ENCODE peak calls at places on chromosomes 7 and 10, in seven cellular contexts. C, Q, R, O, U, J and D are unnamed samples.

GRCh38 chr10:77873558-77874380 is 52.8 kb downstream of the DLG5 start:
- DNase-seq in C (no peak), O (peak), J (peak), Q (no peak), R (no peak), U (peak), D (peak)

GRCh38 chr10:99973190-99973589 is 36.6 kb downstream of the DNMBP start:
- DNase-seq in C (no peak), O (no peak), Q (no peak), U (no peak), J (no peak), R (no peak), D (no peak)

GRCh38 chr7:103532955-103533354 is 86.9 kb upstream of the SLC26A5 start:
- DNase-seq in Q (no peak), J (no peak), R (no peak), C (no peak), O (no peak), U (no peak), D (no peak)

GRCh38 chr10:31927597-31928530 is 767 bp downstream of the ARHGAP12 start:
- DNase-seq in Q (peak), J (no peak), R (peak), C (peak), O (peak), U (peak), D (peak)

GRCh38 chr10:32952541-32953276 is 5.3 kb downstream of the ITGB1 start:
- DNase-seq in U (no peak), C (no peak), R (no peak), Q (no peak), J (no peak), O (no peak), D (no peak)

GRCh38 chr7:90503379-90503778 is 33.9 kb downstream of the PTTG1IP2 start:
- DNase-seq in J (no peak), Q (no peak), O (no peak), U (no peak), R (no peak), C (no peak), D (no peak)

GRCh38 chr7:96708872-96709271 is 774 bp downstream of the SEM1 start:
- DNase-seq in J (no peak), U (no peak), O (no peak), R (no peak), Q (no peak), C (no peak), D (no peak)

GRCh38 chr10:117460846-117461765 is 81.4 kb upstream of the EMX2 start:
- DNase-seq in R (no peak), Q (no peak), C (no peak), O (no peak), J (no peak), U (no peak), D (no peak)

GRCh38 chr7:78794101-78794500 is 659.4 kb downstream of the MAGI2 start:
- DNase-seq in J (no peak), U (no peak), R (no peak), C (no peak), Q (no peak), O (no peak), D (no peak)

GRCh38 chr10:89555688-89556445 is 20.5 kb upstream of the SLC16A12 start:
- DNase-seq in Q (no peak), U (no peak), R (no peak), O (no peak), C (no peak), J (no peak), D (no peak)

GRCh38 chr10:22017283-22018020 is 13.9 kb upstream of the DNAJC1 start:
- DNase-seq in O (no peak), J (no peak), R (no peak), U (no peak), Q (no peak), C (peak), D (no peak)

GRCh38 chr10:50604049-50604640 is 19.6 kb downstream of the SGMS1 start:
- DNase-seq in Q (no peak), R (no peak), O (no peak), C (no peak), J (no peak), U (peak), D (peak)

GRCh38 chr10:117609095-117609821 is 66.7 kb downstream of the EMX2 start:
- DNase-seq in Q (no peak), J (no peak), R (no peak), C (no peak), O (peak), U (no peak), D (no peak)

GRCh38 chr7:18239212-18239611 is 211.6 kb upstream of the PRPS1L1 start:
- DNase-seq in C (no peak), Q (no peak), R (no peak), J (no peak), O (no peak), U (no peak), D (no peak)

GRCh38 chr7:13742126-13742525 is 247.3 kb downstream of the ETV1 start:
- DNase-seq in U (no peak), O (no peak), J (no peak), R (no peak), Q (no peak), C (no peak), D (no peak)

GRCh38 chr7:143408686-143409551 is at the start of gene EPHA1:
- DNase-seq in R (no peak), U (no peak), O (no peak), C (peak), Q (peak), J (no peak), D (no peak)

GRCh38 chr7:2066251-2066919 is 166.4 kb downstream of the MAD1L1 start:
- DNase-seq in Q (no peak), U (no peak), J (no peak), R (peak), O (no peak), C (no peak), D (no peak)

GRCh38 chr7:326845-327304 is 36.9 kb downstream of the FOXL3 start:
- DNase-seq in U (no peak), O (peak), C (no peak), R (no peak), Q (no peak), J (no peak), D (no peak)

GRCh38 chr10:110610308-110610774 is 33.8 kb upstream of the RBM20 start:
- DNase-seq in Q (no peak), C (peak), O (peak), R (peak), U (no peak), J (peak), D (peak)

GRCh38 chr7:75732764-75733630 is 5.7 kb downstream of the HIP1 start:
- DNase-seq in U (no peak), Q (no peak), J (no peak), O (no peak), C (peak), R (peak), D (no peak)

GRCh38 chr10:23910296-23910695 is 298.6 kb upstream of the KIAA1217 start:
- DNase-seq in R (no peak), Q (no peak), C (no peak), J (no peak), U (no peak), O (no peak), D (no peak)

GRCh38 chr10:69504576-69505250 is 53.4 kb downstream of the TSPAN15 start:
- DNase-seq in R (no peak), J (no peak), C (no peak), Q (no peak), O (no peak), U (no peak), D (no peak)

GRCh38 chr7:75604408-75604807 is 112.3 kb downstream of the SPDYE5 start:
- DNase-seq in R (no peak), C (no peak), J (no peak), U (no peak), O (no peak), Q (no peak), D (no peak)

GRCh38 chr10:68371604-68372003 is 35.5 kb downstream of the RUFY2 start:
- DNase-seq in R (no peak), J (no peak), Q (no peak), U (no peak), O (no peak), C (no peak), D (no peak)

GRCh38 chr10:6650580-6650979 is 70.5 kb upstream of the PRKCQ start:
- DNase-seq in J (no peak), C (no peak), U (no peak), R (no peak), Q (no peak), O (no peak), D (no peak)

GRCh38 chr7:91537260-91538152 is 273.3 kb downstream of the FZD1 start:
- DNase-seq in U (no peak), Q (no peak), J (no peak), O (no peak), R (no peak), C (no peak), D (no peak)

GRCh38 chr10:132963430-132963960 is 21.1 kb upstream of the CFAP46 start:
- DNase-seq in R (no peak), Q (no peak), J (no peak), C (no peak), O (no peak), U (no peak), D (no peak)

GRCh38 chr7:17304926-17305325 is 6.5 kb downstream of the AHR start:
- DNase-seq in O (no peak), J (no peak), C (no peak), R (no peak), Q (no peak), U (no peak), D (no peak)

GRCh38 chr10:117375360-117376147 is at the start of gene PDZD8:
- DNase-seq in O (peak), C (peak), U (peak), R (peak), J (peak), Q (peak), D (peak)

GRCh38 chr7:3559178-3559765 is 258.2 kb downstream of the SDK1 start:
- DNase-seq in R (no peak), J (no peak), Q (no peak), C (no peak), U (no peak), O (no peak), D (no peak)

GRCh38 chr7:111137296-111138195 is 46.6 kb downstream of the LRRN3 start:
- DNase-seq in R (no peak), J (no peak), Q (no peak), C (no peak), U (no peak), O (no peak), D (no peak)

GRCh38 chr10:36111676-36112075 is 469.6 kb upstream of the FZD8 start:
- DNase-seq in Q (no peak), O (no peak), R (no peak), U (no peak), C (no peak), J (no peak), D (no peak)

GRCh38 chr10:31062856-31063255 is 31.2 kb upstream of the ZNF438 start:
- DNase-seq in C (no peak), U (no peak), O (no peak), Q (no peak), R (no peak), J (no peak), D (no peak)

GRCh38 chr7:121041516-121042148 is 53.1 kb downstream of the CPED1 start:
- DNase-seq in R (peak), U (no peak), J (no peak), C (no peak), O (no peak), Q (no peak), D (no peak)

GRCh38 chr10:42827201-42827600 is 44.6 kb downstream of the BMS1 start:
- DNase-seq in C (no peak), R (peak), O (no peak), Q (peak), U (no peak), J (no peak), D (no peak)

GRCh38 chr10:4733150-4733842 is 92.7 kb upstream of the AKR1E2 start:
- DNase-seq in Q (no peak), C (no peak), O (peak), R (no peak), U (no peak), J (no peak), D (no peak)

GRCh38 chr7:83976302-83976701 is 218.3 kb downstream of the SEMA3A start:
- DNase-seq in Q (no peak), U (no peak), C (peak), O (peak), R (peak), J (no peak), D (peak)

DNA sequence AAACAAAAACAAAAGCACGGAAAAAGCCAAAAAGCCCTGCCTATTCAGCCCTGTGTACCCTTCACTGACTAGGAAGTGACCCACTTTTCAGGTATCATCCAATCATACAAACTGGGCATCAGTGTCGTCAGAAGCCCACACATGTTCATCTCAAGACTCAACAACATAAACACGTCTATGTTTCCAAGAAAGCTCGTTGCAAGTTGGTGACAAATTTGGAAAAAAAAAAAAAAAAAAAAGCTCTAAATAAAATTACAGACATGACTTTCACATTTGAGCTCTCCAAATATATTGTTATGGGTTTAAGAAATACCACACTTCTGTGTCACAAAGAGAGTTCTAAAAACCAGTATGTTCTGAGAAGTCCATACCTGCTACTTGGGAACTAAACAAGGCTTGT is 204.7 kb upstream of the KLF14 start:
- DNase-seq in R (no peak), J (no peak), O (no peak), U (no peak), Q (no peak), C (no peak), D (no peak)
- TF ChIP-seq TAF1 in R (no peak), J (no peak), O (no peak), U (no peak), Q (no peak), C (no peak), D (no peak)

GRCh38 chr7:73623798-73624668 is at the start of gene MLXIPL:
- DNase-seq in O (peak), J (no peak), R (peak), U (peak), Q (peak), C (peak), D (peak)
- TF ChIP-seq POLR2AphosphoS5 in O (peak), J (no peak), R (no peak), U (no peak), Q (no peak), C (peak), D (no peak)

GRCh38 chr7:41053830-41054229 is 649.1 kb downstream of the INHBA start:
- DNase-seq in R (no peak), J (no peak), Q (no peak), U (no peak), C (no peak), O (no peak), D (no peak)
- TF ChIP-seq TAF1 in R (no peak), J (no peak), Q (no peak), U (no peak), C (no peak), O (no peak), D (no peak)

GRCh38 chr10:71717756-71718065 is 1.9 kb downstream of the C10orf105 start:
- DNase-seq in Q (no peak), J (no peak), C (no peak), R (no peak), O (no peak), U (no peak), D (no peak)

GRCh38 chr10:71720304-71720672 is 710 bp upstream of the C10orf105 start:
- DNase-seq in C (no peak), U (no peak), R (no peak), O (no peak), Q (no peak), J (no peak), D (no peak)

GRCh38 chr10:71719464-71720303 is at the start of gene C10orf105:
- DNase-seq in U (no peak), J (no peak), C (no peak), O (no peak), Q (peak), R (no peak), D (no peak)

GRCh38 chr10:71718165-71718678 is 1.4 kb downstream of the C10orf105 start:
- DNase-seq in U (no peak), R (no peak), J (no peak), Q (no peak), O (no peak), C (no peak), D (no peak)

DNA sequence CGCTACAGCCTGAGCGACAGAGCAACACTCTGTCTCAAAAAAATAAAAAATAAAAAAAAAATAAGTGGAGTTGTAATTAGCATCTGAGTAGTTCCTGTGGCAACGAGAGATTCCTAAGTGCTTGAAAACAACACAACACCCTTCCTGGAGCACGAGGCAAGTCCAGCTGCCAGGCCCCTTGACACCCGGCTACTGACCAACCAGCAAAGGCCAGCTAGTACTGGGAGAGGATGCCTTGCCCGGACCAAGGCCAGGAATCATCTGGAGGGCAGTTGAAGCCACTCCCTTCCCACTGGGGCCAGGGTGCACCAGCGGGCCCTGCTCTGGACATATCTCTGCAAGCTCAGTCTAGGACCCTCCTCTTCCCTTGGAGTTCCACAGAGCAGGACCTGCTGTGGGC is 536 bp downstream of the C10orf105 start:
- DNase-seq in C (no peak), R (no peak), O (no peak), J (no peak), U (no peak), Q (no peak), D (no peak)
- TF ChIP-seq POLR2AphosphoS5 in C (no peak), R (no peak), O (no peak), J (no peak), U (no peak), Q (no peak), D (no peak)

GRCh38 chr7:132498319-132498718 is 78.0 kb downstream of the PLXNA4 start:
- DNase-seq in J (no peak), C (no peak), O (no peak), U (no peak), Q (no peak), R (no peak), D (no peak)
- TF ChIP-seq TAF1 in J (no peak), C (no peak), O (no peak), U (no peak), Q (no peak), R (no peak), D (no peak)

DNA sequence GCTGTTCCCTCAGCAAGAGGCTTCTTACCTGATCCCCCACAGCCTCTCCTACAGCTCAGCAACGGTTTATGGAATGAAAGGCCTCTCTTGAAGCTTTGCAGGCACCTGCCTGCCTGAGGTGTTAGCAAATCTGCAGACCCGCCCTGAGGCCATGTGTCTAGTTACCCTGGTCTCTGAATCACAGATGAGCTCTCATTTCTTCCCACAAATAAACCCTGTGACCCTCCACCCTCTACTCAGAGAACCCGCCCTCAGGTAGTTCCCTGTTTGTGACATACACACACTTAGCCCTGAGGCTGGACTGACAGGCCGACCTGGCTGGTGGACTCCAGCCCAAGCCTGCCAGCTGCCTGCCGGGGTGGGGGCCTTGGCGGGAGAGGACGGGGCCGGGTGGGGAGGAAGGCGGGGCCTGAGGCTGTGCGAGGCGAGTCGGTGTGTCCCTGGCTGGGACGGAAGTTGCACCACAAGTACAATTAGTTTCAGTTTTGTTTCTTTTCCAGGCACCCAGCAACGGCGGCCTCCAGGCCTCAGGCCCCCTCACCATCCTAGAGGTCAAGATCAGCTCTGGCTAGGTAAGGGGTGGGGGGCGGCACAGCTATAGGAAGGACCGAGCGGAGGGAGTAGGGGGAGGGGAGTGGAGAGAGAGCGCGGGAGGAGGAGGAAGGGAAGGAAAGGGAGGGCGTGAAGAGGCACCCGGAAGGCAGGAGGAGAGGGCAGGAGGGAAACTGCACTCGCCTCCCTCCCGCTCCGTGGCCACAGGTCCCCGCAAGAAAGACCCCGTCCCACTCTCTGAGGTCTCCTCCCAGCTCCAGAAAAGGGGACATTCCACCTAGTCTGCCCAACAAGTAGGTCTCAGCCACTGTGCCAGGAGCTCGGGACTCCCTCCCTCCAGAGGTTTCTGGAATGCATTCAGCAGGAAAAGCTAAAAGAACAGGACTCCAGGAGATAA is at the start of gene TRIM56:
- DNase-seq in C (peak), U (peak), R (peak), O (peak), J (peak), Q (peak), D (peak)
- TF ChIP-seq POLR2AphosphoS5 in C (peak), U (peak), R (peak), O (peak), J (peak), Q (no peak), D (no peak)

GRCh38 chr7:157987906-157988305 is 599.7 kb downstream of the PTPRN2 start:
- DNase-seq in U (no peak), J (no peak), C (no peak), R (no peak), Q (no peak), O (no peak), D (no peak)
- TF ChIP-seq TAF1 in U (no peak), J (no peak), C (no peak), R (no peak), Q (no peak), O (no peak), D (no peak)